ENCODE peak calls at places on chromosomes 3 and 15, in seven cellular contexts. K, I, X, L, A, O and Q are unnamed samples.

GRCh38 chr15:31353931-31354330 is 27.3 kb downstream of the KLF13 start:
- DNase-seq in K (no peak), I (no peak), X (peak; percentile 73), L (peak; percentile 41), A (no peak), O (no peak), Q (no peak)

GRCh38 chr3:63343674-63344073 is 65.6 kb downstream of the SYNPR start:
- DNase-seq in K (peak; percentile 4), I (peak; percentile 99), X (peak; percentile 47), L (peak; percentile 100), A (peak; percentile 17), O (peak; percentile 54), Q (no peak)

GRCh38 chr15:49169880-49170597 is at the start of gene GALK2:
- DNase-seq in K (peak; percentile 78), I (peak; percentile 83), X (peak; percentile 78), L (peak; percentile 72), A (peak; percentile 89), O (peak; percentile 90), Q (peak; percentile 73)

GRCh38 chr15:25933456-25934158 is 70.5 kb upstream of the ATP10A start:
- DNase-seq in K (peak; percentile 91), I (peak; percentile 85), X (peak; percentile 70), L (peak; percentile 87), A (peak; percentile 79), O (peak; percentile 88), Q (no peak)

GRCh38 chr15:65245096-65245849 is 34.0 kb upstream of the CILP start:
- DNase-seq in K (no peak), I (peak; percentile 87), X (peak; percentile 68), L (peak; percentile 69), A (peak; percentile 23), O (no peak), Q (no peak)

GRCh38 chr15:25058080-25058785 is 103.4 kb downstream of the SNRPN start:
- DNase-seq in K (no peak), I (no peak), X (no peak), L (no peak), A (no peak), O (no peak), Q (no peak)

GRCh38 chr3:54954516-54954915 is 26.7 kb upstream of the LRTM1 start:
- DNase-seq in K (no peak), I (no peak), X (no peak), L (no peak), A (no peak), O (peak; percentile 50), Q (no peak)

GRCh38 chr15:74604983-74605809 is 10.4 kb upstream of the CLK3 start:
- DNase-seq in K (no peak), I (no peak), X (no peak), L (no peak), A (no peak), O (no peak), Q (no peak)

GRCh38 chr15:37093480-37094410 is 6.6 kb downstream of the MEIS2 start:
- DNase-seq in K (no peak), I (peak; percentile 85), X (no peak), L (peak; percentile 81), A (no peak), O (no peak), Q (no peak)

GRCh38 chr3:138360272-138361192 is 12.2 kb downstream of the MRAS start:
- DNase-seq in K (no peak), I (no peak), X (peak; percentile 59), L (no peak), A (no peak), O (no peak), Q (no peak)

GRCh38 chr3:9548991-9549390 is 4.6 kb downstream of the LHFPL4 start:
- DNase-seq in K (no peak), I (no peak), X (no peak), L (no peak), A (no peak), O (no peak), Q (no peak)

DNA sequence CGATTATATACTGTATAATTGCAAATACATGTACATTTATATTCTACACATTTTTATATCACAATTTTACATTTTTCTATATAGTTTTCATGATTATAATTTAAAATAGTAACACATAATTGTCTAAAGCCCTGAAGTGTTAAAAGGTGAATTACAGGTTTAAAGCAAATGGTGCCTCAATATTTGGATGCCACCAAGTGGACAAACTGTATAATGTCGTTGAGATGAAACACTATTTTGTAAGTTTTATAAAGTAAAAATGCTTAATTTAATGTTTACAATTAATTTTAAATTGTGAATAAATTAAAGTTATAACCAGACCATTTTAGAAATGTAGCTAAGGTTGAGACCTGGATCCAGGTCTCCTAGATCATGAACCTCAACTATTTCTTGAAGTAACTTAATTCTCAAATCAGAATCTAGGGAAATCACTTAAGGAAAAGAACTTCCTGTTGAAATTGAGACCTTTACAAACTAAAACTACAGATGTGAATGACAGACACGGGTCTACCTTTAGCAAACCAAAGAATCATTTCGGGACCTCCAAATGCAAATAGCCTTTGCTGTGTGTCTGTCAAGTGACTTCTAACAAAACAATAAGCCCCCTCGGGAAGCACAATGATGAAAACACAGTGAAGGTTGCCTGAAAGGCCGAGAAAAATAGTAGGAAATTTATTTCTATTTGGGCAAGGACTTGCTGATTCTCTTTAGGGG is 37.8 kb downstream of the EHHADH start:
- DNase-seq in K (peak; percentile 15), I (peak; percentile 22), X (no peak), L (peak; percentile 45), A (peak; percentile 21), O (no peak), Q (peak; percentile 22)
- TF ChIP-seq CTCF in K (peak; percentile 80), I (peak; percentile 59), X (peak; percentile 20), L (peak; percentile 65), A (peak; percentile 57), O (peak; percentile 66), Q (peak; percentile 50)

DNA sequence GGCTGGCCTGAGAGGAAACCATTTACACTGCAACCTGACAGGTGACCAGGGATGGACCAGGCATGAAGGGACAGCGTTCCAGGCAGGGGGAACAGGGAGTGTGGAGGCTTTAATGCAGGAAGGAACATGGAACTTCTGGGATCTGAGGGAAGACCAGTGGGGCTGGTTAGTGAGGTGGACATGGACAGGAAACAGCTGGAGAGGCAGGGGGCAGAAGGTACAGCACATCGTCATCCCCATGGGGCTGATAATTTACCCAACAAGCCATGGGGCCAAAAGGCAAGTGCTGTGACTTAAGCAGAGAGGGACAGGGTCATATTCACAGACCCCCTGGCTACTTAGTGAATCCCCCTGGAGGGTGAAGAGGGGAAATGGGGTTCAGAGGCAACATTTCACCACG is 77.0 kb upstream of the LARS2 start:
- DNase-seq in K (no peak), I (no peak), X (no peak), L (no peak), A (no peak), O (no peak), Q (no peak)
- TF ChIP-seq CTCF in K (no peak), I (no peak), X (no peak), L (no peak), A (no peak), O (no peak), Q (no peak)

GRCh38 chr15:40353697-40354096 is 2.9 kb downstream of the PHGR1 start:
- DNase-seq in K (no peak), I (no peak), X (no peak), L (no peak), A (no peak), O (no peak), Q (no peak)

GRCh38 chr15:40355976-40356585 is 1.9 kb upstream of the DISP2 start:
- DNase-seq in K (no peak), I (no peak), X (no peak), L (no peak), A (no peak), O (no peak), Q (no peak)

GRCh38 chr15:40349163-40349562 is 1.7 kb upstream of the PHGR1 start:
- DNase-seq in K (no peak), I (no peak), X (no peak), L (no peak), A (no peak), O (no peak), Q (no peak)

GRCh38 chr15:40354408-40355171 is 3.4 kb upstream of the DISP2 start:
- DNase-seq in K (peak; percentile 31), I (peak; percentile 36), X (no peak), L (peak; percentile 57), A (peak; percentile 56), O (peak; percentile 65), Q (peak; percentile 38)

DNA sequence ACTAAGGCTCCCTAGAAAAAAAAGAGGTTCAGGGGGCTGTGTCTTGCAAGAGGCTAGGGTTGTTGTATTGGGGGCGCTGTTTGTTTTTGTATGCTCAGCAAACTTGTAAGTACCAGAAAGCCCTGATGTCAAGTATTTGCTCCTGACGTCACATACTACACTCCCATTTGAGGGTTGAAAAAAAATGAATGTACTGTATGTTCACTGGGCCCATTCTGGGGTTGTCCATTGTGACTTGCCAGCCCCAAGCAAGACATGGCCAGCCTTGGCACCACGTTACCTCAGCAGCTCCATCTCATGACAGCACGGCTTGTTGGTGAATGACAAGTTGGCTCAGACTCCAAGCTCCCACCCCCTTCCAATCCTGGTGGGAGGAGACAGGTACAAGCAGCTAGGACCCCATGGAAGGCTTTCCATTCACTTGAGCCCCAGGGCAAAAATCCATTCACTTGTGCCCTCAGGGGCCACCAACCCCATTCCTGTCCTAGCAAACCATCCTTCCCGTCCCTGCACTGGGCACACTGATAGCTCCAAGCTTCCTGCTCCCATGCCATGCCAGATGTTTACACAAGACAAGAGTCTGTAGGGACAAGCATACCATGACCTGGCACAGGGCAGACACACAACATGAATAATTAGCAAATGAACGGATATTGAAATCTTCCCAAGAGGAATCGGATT is 1.5 kb downstream of the PHGR1 start:
- DNase-seq in K (no peak), I (no peak), X (no peak), L (no peak), A (no peak), O (no peak), Q (no peak)
- TF ChIP-seq CTCF in K (no peak), I (no peak), X (no peak), L (no peak), A (no peak), O (no peak), Q (no peak)

DNA sequence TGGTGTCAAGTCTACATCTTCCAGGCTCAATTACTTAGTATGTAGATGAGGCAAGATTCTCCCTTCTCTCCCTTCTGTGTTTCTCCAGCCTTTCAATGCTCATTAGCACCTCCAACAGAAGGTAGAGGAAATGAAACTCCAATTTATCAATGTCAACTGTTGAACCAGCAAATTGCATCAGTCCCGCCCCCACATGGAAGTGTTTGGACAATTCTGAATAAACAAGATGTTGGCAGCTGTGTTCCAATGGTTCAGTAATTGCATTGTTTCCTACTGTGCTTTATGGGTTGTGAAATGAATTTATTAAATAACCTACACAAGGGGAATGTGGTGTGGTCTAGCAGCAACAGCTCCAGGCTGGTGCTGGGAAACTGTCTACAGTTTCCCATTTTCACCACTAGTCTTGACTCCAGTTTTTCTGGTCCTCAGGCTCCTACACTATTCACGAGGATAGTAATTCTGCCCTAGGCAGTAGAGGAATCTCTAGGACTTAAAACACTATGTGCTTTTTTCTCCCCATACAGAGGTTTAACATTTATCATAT is 91.9 kb downstream of the MB21D2 start:
- DNase-seq in K (peak; percentile 69), I (peak; percentile 70), X (no peak), L (peak; percentile 55), A (no peak), O (no peak), Q (no peak)
- TF ChIP-seq CTCF in K (peak; percentile 35), I (peak; percentile 17), X (no peak), L (no peak), A (peak; percentile 14), O (peak; percentile 17), Q (peak; percentile 4)

GRCh38 chr15:72341361-72341760 is 21.4 kb upstream of the CELF6 start:
- DNase-seq in K (no peak), I (no peak), X (no peak), L (no peak), A (peak; percentile 63), O (peak; percentile 75), Q (no peak)
- TF ChIP-seq CTCF in K (peak; percentile 15), I (no peak), X (no peak), L (no peak), A (peak; percentile 26), O (peak; percentile 58), Q (no peak)